ENCODE peak calls at places on chromosome 1, in eight cellular contexts. One of them, this sample, is unnamed.

GRCh38 chr1:37056201-37056764 is 22.0 kb upstream of the GRIK3 start:
- DNase-seq in RWPE1: no peak
- DNase-seq in brain microvascular endothelial cell: no peak
- DNase-seq in AG08396: no peak
- DNase-seq in stimulated activated CD4-positive, alpha-beta T cell treated with anti-CD3 and anti-CD28 coated beads, TNF-alpha, amount 100 ng/mL, for 4 hours: no peak
- DNase-seq in endothelial cell of umbilical vein: no peak
- DNase-seq in Daoy: no peak
- DNase-seq in nucleus accumbens: no peak
- DNase-seq in this sample: no peak

GRCh38 chr1:24027838-24028468 is 47.8 kb upstream of the SRSF10 start:
- DNase-seq in RWPE1: peak
- DNase-seq in brain microvascular endothelial cell: peak
- DNase-seq in AG08396: peak
- DNase-seq in stimulated activated CD4-positive, alpha-beta T cell treated with anti-CD3 and anti-CD28 coated beads, TNF-alpha, amount 100 ng/mL, for 4 hours: no peak
- DNase-seq in endothelial cell of umbilical vein: peak
- DNase-seq in Daoy: no peak
- DNase-seq in nucleus accumbens: no peak
- DNase-seq in this sample: no peak

GRCh38 chr1:207454046-207454964 is at the start of gene CR2:
- DNase-seq in RWPE1: peak
- DNase-seq in brain microvascular endothelial cell: no peak
- DNase-seq in AG08396: peak
- DNase-seq in stimulated activated CD4-positive, alpha-beta T cell treated with anti-CD3 and anti-CD28 coated beads, TNF-alpha, amount 100 ng/mL, for 4 hours: peak
- DNase-seq in endothelial cell of umbilical vein: no peak
- DNase-seq in Daoy: peak
- DNase-seq in nucleus accumbens: no peak
- DNase-seq in this sample: peak

GRCh38 chr1:15958111-15958510 is 17.8 kb downstream of the ZBTB17 start:
- DNase-seq in RWPE1: no peak
- DNase-seq in brain microvascular endothelial cell: no peak
- DNase-seq in AG08396: no peak
- DNase-seq in stimulated activated CD4-positive, alpha-beta T cell treated with anti-CD3 and anti-CD28 coated beads, TNF-alpha, amount 100 ng/mL, for 4 hours: no peak
- DNase-seq in endothelial cell of umbilical vein: peak
- DNase-seq in Daoy: no peak
- DNase-seq in nucleus accumbens: no peak
- DNase-seq in this sample: no peak

GRCh38 chr1:116772648-116773045 is 18.4 kb downstream of the CD2 start:
- DNase-seq in RWPE1: no peak
- DNase-seq in brain microvascular endothelial cell: no peak
- DNase-seq in AG08396: no peak
- DNase-seq in stimulated activated CD4-positive, alpha-beta T cell treated with anti-CD3 and anti-CD28 coated beads, TNF-alpha, amount 100 ng/mL, for 4 hours: no peak
- DNase-seq in endothelial cell of umbilical vein: peak
- DNase-seq in Daoy: no peak
- DNase-seq in nucleus accumbens: no peak
- DNase-seq in this sample: no peak

GRCh38 chr1:193705473-193706074 is 519.2 kb upstream of the B3GALT2 start:
- DNase-seq in RWPE1: no peak
- DNase-seq in brain microvascular endothelial cell: no peak
- DNase-seq in AG08396: no peak
- DNase-seq in stimulated activated CD4-positive, alpha-beta T cell treated with anti-CD3 and anti-CD28 coated beads, TNF-alpha, amount 100 ng/mL, for 4 hours: no peak
- DNase-seq in endothelial cell of umbilical vein: no peak
- DNase-seq in Daoy: no peak
- DNase-seq in nucleus accumbens: no peak
- DNase-seq in this sample: no peak

GRCh38 chr1:240739139-240739538 is 127.2 kb upstream of the GREM2 start:
- DNase-seq in RWPE1: no peak
- DNase-seq in brain microvascular endothelial cell: no peak
- DNase-seq in AG08396: no peak
- DNase-seq in stimulated activated CD4-positive, alpha-beta T cell treated with anti-CD3 and anti-CD28 coated beads, TNF-alpha, amount 100 ng/mL, for 4 hours: no peak
- DNase-seq in endothelial cell of umbilical vein: no peak
- DNase-seq in Daoy: no peak
- DNase-seq in nucleus accumbens: no peak
- DNase-seq in this sample: no peak

GRCh38 chr1:119132179-119132578 is 8.3 kb downstream of the WARS2 start:
- DNase-seq in RWPE1: no peak
- DNase-seq in brain microvascular endothelial cell: no peak
- DNase-seq in AG08396: no peak
- DNase-seq in stimulated activated CD4-positive, alpha-beta T cell treated with anti-CD3 and anti-CD28 coated beads, TNF-alpha, amount 100 ng/mL, for 4 hours: no peak
- DNase-seq in endothelial cell of umbilical vein: no peak
- DNase-seq in Daoy: peak
- DNase-seq in nucleus accumbens: no peak
- DNase-seq in this sample: no peak

GRCh38 chr1:235996048-235996785 is 68.7 kb downstream of the NID1 start:
- DNase-seq in RWPE1: no peak
- DNase-seq in brain microvascular endothelial cell: no peak
- DNase-seq in AG08396: no peak
- DNase-seq in stimulated activated CD4-positive, alpha-beta T cell treated with anti-CD3 and anti-CD28 coated beads, TNF-alpha, amount 100 ng/mL, for 4 hours: no peak
- DNase-seq in endothelial cell of umbilical vein: no peak
- DNase-seq in Daoy: no peak
- DNase-seq in nucleus accumbens: no peak
- DNase-seq in this sample: no peak